ENCODE peak calls at places on chromosomes 13 and 19, in seven cellular contexts. K is HCT116, U is GM23338, E is MM.1S, J is neural progenitor cell, B is PC-3, A is hepatocyte. M is an unnamed sample.

GRCh38 chr19:32606289-32606688 is 25.3 kb downstream of the PDCD5 start:
- DNase-seq in K (no peak), U (no peak), E (no peak), J (no peak), B (no peak), A (no peak), M (no peak)

GRCh38 chr13:48403929-48404328 is 9.0 kb downstream of the LPAR6 start:
- DNase-seq in K (no peak), U (no peak), E (no peak), J (no peak), B (no peak), A (no peak), M (peak; percentile 18)

GRCh38 chr19:38725469-38726283 is 18.6 kb downstream of the CAPN12 start:
- DNase-seq in K (no peak), U (no peak), E (no peak), J (no peak), B (no peak), A (no peak), M (no peak)

GRCh38 chr13:61654501-61654900 is 238.9 kb upstream of the PCDH20 start:
- DNase-seq in K (no peak), U (no peak), E (no peak), J (no peak), B (no peak), A (no peak), M (no peak)

GRCh38 chr19:39518458-39518857 is 3.5 kb downstream of the SELENOV start:
- DNase-seq in K (no peak), U (peak; percentile 44), E (no peak), J (no peak), B (no peak), A (no peak), M (no peak)

GRCh38 chr19:17794731-17795494 is at the start of gene B3GNT3:
- DNase-seq in K (peak; percentile 83), U (peak; percentile 89), E (no peak), J (peak; percentile 44), B (peak; percentile 94), A (peak; percentile 92), M (peak; percentile 37)

GRCh38 chr19:29006057-29006735 is 206.8 kb downstream of the UQCRFS1 start:
- DNase-seq in K (no peak), U (no peak), E (no peak), J (no peak), B (no peak), A (no peak), M (peak; percentile 47)

GRCh38 chr19:2488942-2489731 is 13.2 kb downstream of the GADD45B start:
- DNase-seq in K (no peak), U (peak; percentile 75), E (peak; percentile 62), J (peak; percentile 85), B (peak; percentile 54), A (peak; percentile 83), M (peak; percentile 82)

GRCh38 chr13:109945206-109945960 is 159.0 kb upstream of the IRS2 start:
- DNase-seq in K (no peak), U (no peak), E (no peak), J (no peak), B (peak; percentile 58), A (no peak), M (peak; percentile 93)

GRCh38 chr19:2976609-2977000 is 759 bp upstream of the TLE6 start:
- DNase-seq in K (no peak), U (peak; percentile 45), E (no peak), J (peak; percentile 38), B (no peak), A (no peak), M (peak; percentile 17)

GRCh38 chr19:48997972-48998371 is 4.3 kb downstream of the RUVBL2 start:
- DNase-seq in K (peak; percentile 62), U (peak; percentile 95), E (peak; percentile 52), J (peak; percentile 88), B (peak; percentile 63), A (peak; percentile 74), M (peak; percentile 74)

GRCh38 chr19:7602240-7602934 is 6.7 kb downstream of the CAMSAP3 start:
- DNase-seq in K (no peak), U (no peak), E (no peak), J (no peak), B (no peak), A (no peak), M (no peak)
- TF ChIP-seq EZH2phosphoT487 in K (no peak), U (no peak), E (no peak), J (no peak), B (no peak), A (no peak), M (no peak)

GRCh38 chr19:8148410-8149231 is 771 bp downstream of the FBN3 start:
- DNase-seq in K (peak; percentile 24), U (peak; percentile 97), E (no peak), J (peak; percentile 85), B (peak; percentile 43), A (peak; percentile 77), M (no peak)

GRCh38 chr19:8151499-8152035 is 2.2 kb upstream of the FBN3 start:
- DNase-seq in K (no peak), U (no peak), E (no peak), J (no peak), B (no peak), A (no peak), M (no peak)

GRCh38 chr19:8149261-8150094 is at the start of gene FBN3:
- DNase-seq in K (no peak), U (peak; percentile 79), E (no peak), J (peak; percentile 83), B (no peak), A (peak; percentile 58), M (no peak)

GRCh38 chr19:8150998-8151397 is 1.6 kb upstream of the FBN3 start:
- DNase-seq in K (no peak), U (no peak), E (no peak), J (no peak), B (no peak), A (no peak), M (no peak)

GRCh38 chr19:8150178-8150865 is 930 bp upstream of the FBN3 start:
- DNase-seq in K (no peak), U (no peak), E (no peak), J (no peak), B (no peak), A (no peak), M (no peak)
- TF ChIP-seq EZH2 in K (no peak), U (no peak), E (no peak), J (no peak), B (no peak), A (no peak), M (no peak)

GRCh38 chr13:99806671-99807070 is 164.9 kb downstream of the ZIC5 start:
- DNase-seq in K (no peak), U (no peak), E (no peak), J (no peak), B (no peak), A (no peak), M (no peak)

GRCh38 chr13:99808786-99809185 is 162.8 kb downstream of the ZIC5 start:
- DNase-seq in K (no peak), U (no peak), E (no peak), J (no peak), B (no peak), A (no peak), M (no peak)

GRCh38 chr13:99812611-99813010 is 159.0 kb downstream of the ZIC5 start:
- DNase-seq in K (no peak), U (no peak), E (no peak), J (no peak), B (peak; percentile 35), A (no peak), M (peak; percentile 60)

GRCh38 chr13:99811067-99811715 is 160.4 kb downstream of the ZIC5 start:
- DNase-seq in K (no peak), U (no peak), E (no peak), J (no peak), B (no peak), A (no peak), M (no peak)

DNA sequence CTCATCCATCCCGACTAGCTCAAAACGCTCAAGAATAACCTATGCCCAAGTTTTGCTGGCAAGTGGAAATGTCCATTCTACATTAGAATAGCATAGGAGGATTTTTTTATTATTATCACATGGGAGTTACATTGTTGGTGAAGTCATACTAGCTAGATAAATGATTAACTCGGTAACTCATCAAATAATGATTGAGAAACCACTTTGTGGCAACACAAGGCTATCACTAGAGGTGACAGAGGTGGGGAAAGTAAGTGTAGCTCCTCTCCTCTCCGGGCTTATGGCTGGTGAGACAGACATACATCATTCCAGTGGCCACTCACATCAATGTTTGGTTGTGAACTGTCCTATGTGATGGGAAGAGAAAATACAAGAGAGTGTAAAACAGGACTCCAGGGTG is 161.6 kb downstream of the ZIC5 start:
- DNase-seq in K (no peak), U (no peak), E (no peak), J (no peak), B (no peak), A (peak; percentile 25), M (no peak)
- TF ChIP-seq EZH2phosphoT487 in K (no peak), U (no peak), E (no peak), J (no peak), B (no peak), A (no peak), M (no peak)

GRCh38 chr13:113001251-113002140 is 32.5 kb downstream of the MCF2L start:
- DNase-seq in K (no peak), U (peak; percentile 36), E (no peak), J (peak; percentile 84), B (peak; percentile 26), A (peak; percentile 83), M (peak; percentile 12)
- TF ChIP-seq EZH2 in K (no peak), U (no peak), E (no peak), J (no peak), B (no peak), A (no peak), M (no peak)

GRCh38 chr19:46542428-46543230 is 47.0 kb upstream of the PNMA8B start:
- DNase-seq in K (peak; percentile 86), U (peak; percentile 99), E (peak; percentile 88), J (peak; percentile 97), B (peak; percentile 89), A (peak; percentile 96), M (peak; percentile 90)

GRCh38 chr19:46551175-46551574 is 50.0 kb upstream of the CALM3 start:
- DNase-seq in K (no peak), U (no peak), E (no peak), J (no peak), B (no peak), A (no peak), M (no peak)

GRCh38 chr19:46550684-46551083 is 50.4 kb upstream of the CALM3 start:
- DNase-seq in K (no peak), U (no peak), E (no peak), J (no peak), B (no peak), A (no peak), M (no peak)

GRCh38 chr19:46546194-46546896 is 50.7 kb upstream of the PNMA8B start:
- DNase-seq in K (no peak), U (peak; percentile 82), E (no peak), J (peak; percentile 51), B (peak; percentile 28), A (peak; percentile 86), M (peak; percentile 55)
- TF ChIP-seq EZH2phosphoT487 in K (no peak), U (no peak), E (no peak), J (no peak), B (no peak), A (no peak), M (no peak)

GRCh38 chr13:28497143-28497876 is 2.4 kb upstream of the FLT1 start:
- DNase-seq in K (no peak), U (no peak), E (no peak), J (no peak), B (no peak), A (no peak), M (no peak)
- TF ChIP-seq EZH2 in K (no peak), U (no peak), E (no peak), J (no peak), B (no peak), A (no peak), M (no peak)